ENCODE peak calls at places on chromosomes 3 and 15, in four cellular contexts. F is tibial nerve, T is HepG2, P is erythroblast. V is an unnamed sample.

GRCh38 chr3:62732183-62732904 is 142.9 kb downstream of the CADPS start:
- DNase-seq in F (no peak), T (peak), P (no peak), V (no peak)

GRCh38 chr15:44227584-44227983 is 32.5 kb upstream of the FRMD5 start:
- DNase-seq in F (no peak), T (peak), P (no peak), V (no peak)

GRCh38 chr3:127072971-127073851 is 90.3 kb downstream of the PLXNA1 start:
- DNase-seq in F (no peak), T (no peak), P (no peak), V (no peak)

GRCh38 chr3:188421836-188422540 is 268.0 kb downstream of the LPP start:
- DNase-seq in F (no peak), T (no peak), P (no peak), V (no peak)

GRCh38 chr15:55337160-55337559 is 18.1 kb downstream of the PIGB start:
- DNase-seq in F (no peak), T (no peak), P (no peak), V (no peak)

GRCh38 chr3:113531826-113532697 is at the start of gene SIDT1:
- DNase-seq in F (no peak), T (no peak), P (peak), V (no peak)

GRCh38 chr15:90035095-90035834 is 34.1 kb downstream of the ZNF710 start:
- DNase-seq in F (peak), T (peak), P (no peak), V (no peak)

GRCh38 chr3:61820306-61820992 is 259.1 kb downstream of the PTPRG start:
- DNase-seq in F (no peak), T (no peak), P (no peak), V (no peak)

GRCh38 chr15:75578206-75578947 is 738 bp downstream of the PTPN9 start:
- DNase-seq in F (no peak), T (no peak), P (peak), V (peak)

GRCh38 chr3:61637088-61638051 is 76.0 kb downstream of the PTPRG start:
- DNase-seq in F (peak), T (no peak), P (no peak), V (no peak)

GRCh38 chr3:152556731-152557254 is 278.1 kb upstream of the P2RY1 start:
- DNase-seq in F (peak), T (peak), P (peak), V (peak)

GRCh38 chr15:58074452-58074851 is 8.9 kb upstream of the ALDH1A2 start:
- DNase-seq in F (no peak), T (no peak), P (no peak), V (no peak)

GRCh38 chr3:6734395-6734746 is 126.5 kb upstream of the GRM7 start:
- DNase-seq in F (no peak), T (no peak), P (no peak), V (no peak)

GRCh38 chr15:69749797-69750196 is 297.2 kb downstream of the RPLP1 start:
- DNase-seq in F (no peak), T (no peak), P (peak), V (no peak)

GRCh38 chr15:77411614-77411976 is 8.3 kb downstream of the PEAK1 start:
- DNase-seq in F (no peak), T (no peak), P (peak), V (no peak)

GRCh38 chr15:99965376-99965775 is 232.1 kb upstream of the LYSMD4 start:
- DNase-seq in F (no peak), T (no peak), P (no peak), V (no peak)

GRCh38 chr3:172156309-172156998 is 117.1 kb downstream of the FNDC3B start:
- DNase-seq in F (no peak), T (no peak), P (no peak), V (no peak)

GRCh38 chr3:45491344-45491743 is 103.0 kb downstream of the LARS2 start:
- DNase-seq in F (no peak), T (no peak), P (no peak), V (no peak)

GRCh38 chr15:46892621-46893160 is 824.6 kb upstream of the SEMA6D start:
- DNase-seq in F (no peak), T (no peak), P (no peak), V (no peak)

GRCh38 chr15:37059051-37059450 is 41.3 kb downstream of the MEIS2 start:
- DNase-seq in F (no peak), T (no peak), P (no peak), V (no peak)

GRCh38 chr3:156341831-156342416 is 213.0 kb downstream of the SSR3 start:
- DNase-seq in F (no peak), T (no peak), P (no peak), V (no peak)

GRCh38 chr3:45868213-45868612 is 18.1 kb upstream of the CCR9 start:
- DNase-seq in F (no peak), T (no peak), P (no peak), V (no peak)

GRCh38 chr3:14989943-14990753 is 42.8 kb downstream of the NR2C2 start:
- DNase-seq in F (no peak), T (peak), P (no peak), V (no peak)

GRCh38 chr15:94280301-94280700 is 48.9 kb downstream of the MCTP2 start:
- DNase-seq in F (no peak), T (no peak), P (no peak), V (no peak)

GRCh38 chr15:60972301-60972700 is 256.8 kb downstream of the RORA start:
- DNase-seq in F (no peak), T (no peak), P (no peak), V (no peak)

GRCh38 chr3:31821118-31821517 is 159.9 kb downstream of the OSBPL10 start:
- DNase-seq in F (no peak), T (peak), P (no peak), V (no peak)

GRCh38 chr3:106728315-106728821 is 648.9 kb upstream of the CCDC54 start:
- DNase-seq in F (no peak), T (no peak), P (no peak), V (peak)

GRCh38 chr3:20546636-20547035 is 360.6 kb upstream of the SGO1 start:
- DNase-seq in F (no peak), T (no peak), P (no peak), V (no peak)

GRCh38 chr15:93238641-93239040 is 149.6 kb upstream of the RGMA start:
- DNase-seq in F (no peak), T (no peak), P (no peak), V (no peak)

GRCh38 chr3:41138601-41139000 is 60.7 kb upstream of the CTNNB1 start:
- DNase-seq in F (no peak), T (no peak), P (no peak), V (no peak)

GRCh38 chr15:95739161-95739560 is 591.3 kb upstream of the NR2F2 start:
- DNase-seq in F (no peak), T (no peak), P (no peak), V (no peak)

GRCh38 chr15:95733931-95734330 is 596.6 kb upstream of the NR2F2 start:
- DNase-seq in F (no peak), T (no peak), P (no peak), V (no peak)

GRCh38 chr15:95737051-95737450 is 593.4 kb upstream of the NR2F2 start:
- DNase-seq in F (no peak), T (no peak), P (no peak), V (no peak)

GRCh38 chr15:95734422-95735316 is 595.8 kb upstream of the NR2F2 start:
- DNase-seq in F (no peak), T (no peak), P (no peak), V (no peak)
- TF ChIP-seq POLR2A in F (no peak), T (no peak), P (no peak), V (no peak)

GRCh38 chr3:149375164-149375823 is 2.2 kb downstream of the TM4SF1 start:
- DNase-seq in F (no peak), T (no peak), P (no peak), V (no peak)

GRCh38 chr3:149376728-149377407 is 581 bp downstream of the TM4SF1 start:
- DNase-seq in F (no peak), T (no peak), P (no peak), V (no peak)

GRCh38 chr3:149375824-149376196 is 1.6 kb downstream of the TM4SF1 start:
- DNase-seq in F (no peak), T (no peak), P (no peak), V (no peak)

GRCh38 chr3:149378420-149379388 is 1.3 kb upstream of the TM4SF1 start:
- DNase-seq in F (no peak), T (no peak), P (no peak), V (no peak)

GRCh38 chr3:149377408-149378111 is at the start of gene TM4SF1:
- DNase-seq in F (peak), T (peak), P (no peak), V (peak)
- TF ChIP-seq POLR2A in F (peak), T (peak), P (no peak), V (peak)

DNA sequence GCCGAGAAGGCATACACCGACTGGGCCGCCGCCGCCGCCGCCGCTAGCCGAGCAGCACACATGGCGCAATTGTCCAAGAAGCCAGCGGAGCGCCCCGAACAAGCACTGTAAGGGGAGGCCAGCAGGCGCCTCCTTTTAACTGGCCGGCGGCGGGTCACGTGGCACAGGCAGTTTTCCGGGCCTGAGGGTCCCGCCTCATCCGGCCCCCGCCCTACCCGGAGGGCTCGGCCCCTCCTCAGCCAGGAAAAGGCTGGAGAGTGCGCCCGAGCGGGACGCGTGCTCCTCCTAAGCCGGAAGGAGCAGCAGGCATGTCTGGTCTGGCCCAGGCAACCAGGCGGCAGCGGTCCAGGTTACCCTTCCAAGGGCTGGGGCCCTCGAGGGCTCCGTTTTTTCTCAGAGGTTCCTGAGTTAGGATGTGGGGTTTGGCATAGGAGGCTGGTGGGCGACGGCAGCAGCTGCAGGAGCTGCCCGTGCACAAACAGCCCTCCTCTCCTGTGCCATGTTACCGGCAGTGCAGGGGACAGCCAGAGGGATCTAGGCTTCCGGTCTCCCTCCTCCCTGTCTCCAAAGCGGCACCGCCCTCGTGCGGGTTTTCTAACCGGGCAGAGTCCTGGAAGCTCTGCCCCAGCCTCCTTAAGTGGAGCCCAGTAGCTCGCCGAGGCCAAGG is at the start of gene GPX1:
- DNase-seq in F (peak), T (peak), P (peak), V (peak)
- TF ChIP-seq POLR2A in F (peak), T (peak), P (peak), V (peak)

GRCh38 chr3:184335661-184336483 is 1.5 kb upstream of the FAM131A start:
- DNase-seq in F (peak), T (peak), P (peak), V (peak)
- TF ChIP-seq POLR2A in F (peak), T (peak), P (peak), V (peak)

DNA sequence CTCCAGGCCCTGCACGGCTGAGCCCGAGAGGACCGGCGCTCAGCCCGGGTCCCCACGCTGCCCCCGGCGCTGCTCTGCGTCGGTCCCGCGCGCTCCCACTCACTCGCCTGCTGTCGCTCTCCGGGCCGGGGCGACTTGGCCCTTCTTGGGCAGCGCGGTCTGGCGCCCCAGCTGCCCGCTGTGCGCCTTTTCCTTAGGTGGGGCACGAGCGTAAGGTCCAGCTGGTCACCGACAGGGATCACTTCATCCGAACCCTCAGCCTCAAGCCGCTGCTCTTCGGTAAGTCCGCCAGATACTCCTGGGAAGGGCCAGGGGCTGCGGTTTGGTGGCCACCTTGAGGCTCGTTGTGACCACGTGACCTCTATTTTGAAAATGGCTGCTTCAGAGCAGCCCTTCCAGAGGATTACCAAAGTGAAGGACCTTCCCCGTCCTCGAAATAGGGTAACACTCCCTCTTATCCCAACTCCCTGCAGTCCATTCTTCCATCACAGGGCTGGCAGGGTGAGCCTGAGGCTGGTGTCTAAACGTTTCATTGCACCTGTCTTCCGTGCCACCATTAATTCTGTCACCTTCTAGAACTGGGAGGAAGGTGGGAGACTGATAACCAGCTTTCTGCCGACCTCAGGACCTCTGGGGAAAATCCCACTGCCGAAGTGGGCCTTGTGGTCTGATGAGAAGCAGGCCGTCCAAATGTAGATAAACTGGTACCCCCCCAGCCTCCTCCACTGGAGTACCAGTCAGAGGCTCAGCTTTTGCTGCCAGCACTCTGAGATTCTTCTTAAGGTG is 788 bp downstream of the P4HTM start:
- DNase-seq in F (no peak), T (no peak), P (peak), V (no peak)
- TF ChIP-seq POLR2A in F (no peak), T (no peak), P (no peak), V (no peak)

DNA sequence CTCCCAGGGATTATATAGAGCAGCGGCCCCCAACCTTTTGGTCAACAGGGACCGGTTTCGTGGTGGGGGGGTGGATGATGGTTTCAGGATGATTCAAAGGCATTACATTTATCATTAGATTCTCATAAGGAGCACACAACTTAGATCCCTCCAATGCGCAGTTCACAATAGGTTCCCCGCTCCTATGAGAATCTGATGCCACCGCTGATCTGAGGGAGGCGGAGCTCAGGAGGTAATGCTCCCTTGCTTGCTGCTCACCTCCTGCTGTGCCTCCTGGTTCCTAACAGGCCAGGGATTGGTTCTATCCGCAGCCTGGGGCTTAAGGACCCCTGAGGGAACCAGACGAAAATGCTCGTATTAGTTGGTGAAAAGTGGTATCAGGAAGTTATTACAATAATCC is 1.3 kb upstream of the HACD2 start:
- DNase-seq in F (no peak), T (peak), P (peak), V (no peak)
- TF ChIP-seq POLR2A in F (no peak), T (peak), P (no peak), V (no peak)